ENCODE peak calls at places on chromosomes 4 and X, in nine cellular contexts. L is T follicular helper cell; A is body of pancreas; E is stimulated activated CD8-positive, alpha-beta memory T cell treated with anti-CD3 and anti-CD28 coated beads, Interleukin-15, amount 100 ng/mL, for 1 hour; G is sciatic nerve; N is HT1080; Z is A172; W is neuronal stem cell; V is HuH-7.5. T is an unnamed sample.

GRCh38 chr4:77263247-77263646 is 106.2 kb downstream of the CCNG2 start:
- DNase-seq in L (no peak), A (no peak), E (no peak), G (no peak), N (peak), Z (no peak), W (no peak), V (no peak), T (no peak)

GRCh38 chrX:46836701-46837542 is at the start of gene RP2:
- DNase-seq in L (peak), A (peak), E (peak), G (peak), N (peak), Z (peak), W (peak), V (peak), T (peak)

GRCh38 chrX:16516473-16516872 is 133.5 kb upstream of the S100G start:
- DNase-seq in L (no peak), A (no peak), E (no peak), G (no peak), N (no peak), Z (no peak), W (no peak), V (no peak), T (no peak)

GRCh38 chr4:53306729-53307128 is 59.1 kb downstream of the SCFD2 start:
- DNase-seq in L (no peak), A (no peak), E (no peak), G (no peak), N (no peak), Z (no peak), W (no peak), V (no peak), T (no peak)

GRCh38 chrX:27583976-27584375 is 6.2 kb upstream of the DCAF8L2 start:
- DNase-seq in L (no peak), A (no peak), E (no peak), G (no peak), N (peak), Z (peak), W (no peak), V (no peak), T (no peak)

GRCh38 chr4:8052160-8052691 is 106.4 kb downstream of the ABLIM2 start:
- DNase-seq in L (no peak), A (no peak), E (no peak), G (no peak), N (no peak), Z (no peak), W (no peak), V (no peak), T (no peak)

GRCh38 chrX:40996886-40997530 is 88.2 kb upstream of the USP9X start:
- DNase-seq in L (no peak), A (no peak), E (no peak), G (no peak), N (peak), Z (peak), W (peak), V (no peak), T (no peak)

GRCh38 chrX:13005671-13006473 is 31.0 kb downstream of the TMSB4X start:
- DNase-seq in L (no peak), A (peak), E (no peak), G (no peak), N (no peak), Z (no peak), W (no peak), V (no peak), T (no peak)

GRCh38 chr4:128775916-128776315 is 33.6 kb upstream of the JADE1 start:
- DNase-seq in L (no peak), A (no peak), E (no peak), G (no peak), N (no peak), Z (no peak), W (no peak), V (no peak), T (no peak)

GRCh38 chrX:150529587-150529986 is 38.8 kb upstream of the MTM1 start:
- DNase-seq in L (no peak), A (no peak), E (no peak), G (no peak), N (no peak), Z (no peak), W (no peak), V (no peak), T (no peak)

GRCh38 chrX:13669246-13669689 is 16.3 kb downstream of the TCEANC start:
- DNase-seq in L (peak), A (peak), E (no peak), G (peak), N (peak), Z (peak), W (no peak), V (no peak), T (no peak)

GRCh38 chrX:34404386-34405070 is 252.6 kb downstream of the TMEM47 start:
- DNase-seq in L (no peak), A (no peak), E (no peak), G (no peak), N (no peak), Z (no peak), W (no peak), V (no peak), T (no peak)

GRCh38 chr4:30722092-30722915 is 2.1 kb downstream of the PCDH7 start:
- DNase-seq in L (no peak), A (peak), E (no peak), G (no peak), N (no peak), Z (no peak), W (no peak), V (no peak), T (no peak)

GRCh38 chrX:111100191-111100590 is 4.2 kb downstream of the PAK3 start:
- DNase-seq in L (no peak), A (peak), E (no peak), G (no peak), N (peak), Z (peak), W (peak), V (peak), T (no peak)

GRCh38 chr4:98341309-98341708 is 80.1 kb downstream of the RAP1GDS1 start:
- DNase-seq in L (no peak), A (no peak), E (no peak), G (no peak), N (no peak), Z (peak), W (no peak), V (no peak), T (no peak)

GRCh38 chrX:148771440-148771839 is 271.0 kb downstream of the AFF2 start:
- DNase-seq in L (no peak), A (no peak), E (no peak), G (no peak), N (no peak), Z (peak), W (no peak), V (no peak), T (no peak)

GRCh38 chr4:140595065-140595464 is 26.3 kb upstream of the UCP1 start:
- DNase-seq in L (no peak), A (peak), E (no peak), G (no peak), N (peak), Z (no peak), W (no peak), V (peak), T (no peak)

GRCh38 chr4:99610605-99611172 is 36.1 kb downstream of the MTTP start:
- DNase-seq in L (no peak), A (no peak), E (no peak), G (no peak), N (no peak), Z (no peak), W (no peak), V (no peak), T (no peak)

GRCh38 chr4:8201341-8201781 is 2.3 kb downstream of the SH3TC1 start:
- DNase-seq in L (no peak), A (no peak), E (no peak), G (no peak), N (no peak), Z (no peak), W (no peak), V (no peak), T (no peak)

GRCh38 chr4:143377635-143378099 is 41.0 kb downstream of the GAB1 start:
- DNase-seq in L (no peak), A (no peak), E (no peak), G (no peak), N (no peak), Z (no peak), W (no peak), V (no peak), T (no peak)

GRCh38 chr4:80185787-80186548 is 11.3 kb upstream of the PRDM8 start:
- DNase-seq in L (no peak), A (no peak), E (no peak), G (no peak), N (no peak), Z (no peak), W (no peak), V (no peak), T (no peak)

GRCh38 chr4:47863486-47863885 is 25.6 kb upstream of the CORIN start:
- DNase-seq in L (no peak), A (no peak), E (no peak), G (no peak), N (no peak), Z (no peak), W (no peak), V (no peak), T (no peak)

GRCh38 chr4:26331380-26331945 is 10.6 kb downstream of the RBPJ start:
- DNase-seq in L (no peak), A (no peak), E (no peak), G (no peak), N (no peak), Z (no peak), W (no peak), V (no peak), T (no peak)

GRCh38 chr4:47642985-47643745 is 158.1 kb downstream of the ATP10D start:
- DNase-seq in L (no peak), A (no peak), E (no peak), G (no peak), N (no peak), Z (peak), W (no peak), V (no peak), T (no peak)

GRCh38 chr4:151676301-151676700 is 84.5 kb downstream of the GATB start:
- DNase-seq in L (no peak), A (no peak), E (no peak), G (no peak), N (peak), Z (peak), W (no peak), V (no peak), T (peak)

GRCh38 chrX:70129811-70130210 is 3.4 kb upstream of the IGBP1 start:
- DNase-seq in L (no peak), A (no peak), E (no peak), G (no peak), N (peak), Z (no peak), W (no peak), V (no peak), T (no peak)

GRCh38 chr4:154032914-154033313 is 244.0 kb upstream of the SFRP2 start:
- DNase-seq in L (no peak), A (no peak), E (no peak), G (no peak), N (no peak), Z (no peak), W (no peak), V (no peak), T (no peak)

GRCh38 chr4:169485084-169485483 is 127.3 kb downstream of the NEK1 start:
- DNase-seq in L (no peak), A (no peak), E (no peak), G (no peak), N (no peak), Z (no peak), W (no peak), V (no peak), T (no peak)

GRCh38 chrX:43716696-43717095 is 60.6 kb downstream of the MAOA start:
- DNase-seq in L (no peak), A (no peak), E (no peak), G (no peak), N (peak), Z (peak), W (no peak), V (no peak), T (no peak)

GRCh38 chr4:7423801-7424552 is 10.8 kb downstream of the PSAPL1 start:
- DNase-seq in L (no peak), A (no peak), E (no peak), G (peak), N (no peak), Z (no peak), W (no peak), V (no peak), T (no peak)

GRCh38 chr4:75924309-75924708 is 16.5 kb downstream of the NAAA start:
- DNase-seq in L (no peak), A (no peak), E (no peak), G (no peak), N (no peak), Z (no peak), W (no peak), V (no peak), T (no peak)

GRCh38 chr4:83830138-83830537 is 294.2 kb downstream of the GPAT3 start:
- DNase-seq in L (no peak), A (no peak), E (no peak), G (no peak), N (no peak), Z (no peak), W (no peak), V (peak), T (no peak)

GRCh38 chr4:139278956-139279722 is 886 bp downstream of the MGARP start:
- DNase-seq in L (no peak), A (peak), E (no peak), G (no peak), N (no peak), Z (no peak), W (no peak), V (peak), T (no peak)

GRCh38 chrX:153665726-153666306 is 7.8 kb downstream of the PNCK start:
- DNase-seq in L (no peak), A (no peak), E (no peak), G (no peak), N (no peak), Z (no peak), W (no peak), V (no peak), T (no peak)

GRCh38 chrX:131802836-131803626 is 220.1 kb upstream of the STK26 start:
- DNase-seq in L (peak), A (peak), E (no peak), G (peak), N (peak), Z (no peak), W (no peak), V (no peak), T (peak)

GRCh38 chr4:79209822-79210635 is 115.8 kb downstream of the NAA11 start:
- DNase-seq in L (no peak), A (no peak), E (no peak), G (no peak), N (peak), Z (peak), W (no peak), V (no peak), T (no peak)

T was measured in 8988T.